ENCODE peak calls at places on chromosomes 13 and 19, in ten cellular contexts. A, N, Q, L, M, F, T, D, O and J are unnamed samples.

GRCh38 chr13:32228330-32229041 is 86.7 kb downstream of the ZAR1L start:
- DNase-seq in A (peak), N (no peak), Q (no peak), L (no peak), M (peak), F (no peak), T (no peak), D (peak), O (no peak), J (no peak)

GRCh38 chr13:21289475-21289874 is 113.0 kb downstream of the MRPL57 start:
- DNase-seq in A (no peak), N (no peak), Q (no peak), L (no peak), M (no peak), F (no peak), T (no peak), D (no peak), O (no peak), J (no peak)

GRCh38 chr19:8503506-8503905 is 1.1 kb upstream of the PRAM1 start:
- DNase-seq in A (no peak), N (no peak), Q (no peak), L (no peak), M (no peak), F (no peak), T (no peak), D (no peak), O (no peak), J (no peak)

GRCh38 chr13:97976551-97977375 is 23.3 kb downstream of the IPO5 start:
- DNase-seq in A (no peak), N (no peak), Q (no peak), L (peak), M (no peak), F (peak), T (peak), D (no peak), O (no peak), J (no peak)

GRCh38 chr13:32176696-32177095 is 138.5 kb downstream of the ZAR1L start:
- DNase-seq in A (no peak), N (no peak), Q (no peak), L (no peak), M (no peak), F (no peak), T (no peak), D (no peak), O (no peak), J (no peak)

GRCh38 chr19:13128583-13128982 is 10.5 kb downstream of the NACC1 start:
- DNase-seq in A (no peak), N (no peak), Q (no peak), L (no peak), M (no peak), F (no peak), T (no peak), D (no peak), O (no peak), J (no peak)

GRCh38 chr13:43363156-43363918 is 340.0 kb downstream of the DNAJC15 start:
- DNase-seq in A (peak), N (no peak), Q (no peak), L (no peak), M (peak), F (no peak), T (no peak), D (peak), O (no peak), J (no peak)

GRCh38 chr19:12872941-12873890 is 8.0 kb downstream of the DNASE2 start:
- DNase-seq in A (peak), N (no peak), Q (no peak), L (no peak), M (peak), F (peak), T (peak), D (peak), O (no peak), J (peak)

GRCh38 chr13:73335226-73335625 is 276.4 kb downstream of the KLF5 start:
- DNase-seq in A (peak), N (no peak), Q (no peak), L (no peak), M (peak), F (no peak), T (no peak), D (peak), O (peak), J (no peak)

GRCh38 chr13:53206455-53206854 is 177.8 kb downstream of the OLFM4 start:
- DNase-seq in A (peak), N (peak), Q (no peak), L (no peak), M (no peak), F (peak), T (no peak), D (no peak), O (peak), J (no peak)
- TF ChIP-seq CTCF in A (peak), N (peak), Q (no peak), L (peak), M (peak), F (peak), T (no peak), D (peak), O (no peak), J (no peak)

GRCh38 chr13:109790951-109791605 is 4.7 kb upstream of the IRS2 start:
- DNase-seq in A (peak), N (peak), Q (no peak), L (no peak), M (peak), F (peak), T (no peak), D (peak), O (no peak), J (no peak)
- TF ChIP-seq CTCF in A (peak), N (peak), Q (no peak), L (peak), M (peak), F (peak), T (peak), D (peak), O (peak), J (no peak)

DNA sequence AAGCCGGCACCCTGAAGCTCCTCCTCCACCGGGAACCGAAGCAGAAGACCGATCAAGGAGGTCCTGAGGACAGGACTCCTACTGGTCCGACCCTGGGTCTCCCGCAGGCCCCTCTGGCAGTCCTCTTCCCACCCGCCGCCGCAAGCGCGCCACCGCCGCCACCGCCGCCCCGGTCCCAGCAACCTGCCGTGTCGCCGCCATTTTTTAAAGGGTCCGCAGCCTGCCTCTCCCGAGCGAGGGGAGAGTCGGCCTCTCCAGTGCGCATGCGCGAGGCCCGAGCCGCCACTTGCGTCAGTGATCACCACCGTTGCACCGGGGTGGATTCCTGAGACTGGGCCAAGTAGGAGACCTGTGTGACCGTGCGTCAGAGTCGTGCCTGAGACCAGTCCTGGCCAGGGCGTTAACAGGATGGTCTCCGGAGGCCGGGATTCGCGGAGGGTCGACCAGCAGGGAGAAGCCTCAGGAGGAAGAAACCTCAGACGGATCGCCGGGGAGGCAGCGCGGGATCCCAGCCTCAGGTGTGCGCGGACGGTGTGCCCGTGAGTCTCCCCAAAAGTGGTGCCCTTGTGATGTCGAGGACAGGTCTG is 51.6 kb downstream of the ZNF146 start:
- DNase-seq in A (no peak), N (no peak), Q (no peak), L (no peak), M (peak), F (no peak), T (no peak), D (no peak), O (no peak), J (no peak)
- TF ChIP-seq CTCF in A (no peak), N (no peak), Q (no peak), L (no peak), M (no peak), F (no peak), T (no peak), D (no peak), O (no peak), J (no peak)

DNA sequence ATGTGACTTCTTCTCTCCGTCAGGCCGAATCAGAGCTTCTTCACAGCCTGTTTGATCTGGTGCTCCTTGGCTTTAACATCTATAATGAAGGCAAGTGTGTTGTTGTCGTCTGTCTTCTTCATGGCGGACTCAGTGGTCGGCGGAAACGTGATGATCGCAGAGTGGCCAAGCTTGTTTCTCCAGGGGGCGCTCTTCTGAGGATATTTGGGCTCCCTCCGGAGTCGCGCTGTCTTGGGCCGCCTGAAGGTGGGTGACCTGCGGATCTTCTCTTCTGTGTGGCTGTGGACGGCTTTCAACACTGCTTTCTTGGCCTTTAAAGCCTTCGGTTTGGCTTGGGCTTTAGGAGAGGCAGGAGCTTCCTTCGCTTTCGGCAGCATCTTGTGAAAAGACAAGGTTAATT is 9.8 kb downstream of the TPRX1 start:
- DNase-seq in A (no peak), N (no peak), Q (no peak), L (no peak), M (no peak), F (no peak), T (no peak), D (no peak), O (no peak), J (no peak)
- TF ChIP-seq CTCF in A (peak), N (no peak), Q (no peak), L (no peak), M (no peak), F (peak), T (no peak), D (no peak), O (peak), J (no peak)

GRCh38 chr19:45467456-45468158 is at the start of gene FOSB:
- DNase-seq in A (peak), N (peak), Q (peak), L (peak), M (peak), F (peak), T (peak), D (peak), O (peak), J (peak)
- TF ChIP-seq CTCF in A (no peak), N (peak), Q (no peak), L (peak), M (peak), F (no peak), T (no peak), D (no peak), O (no peak), J (no peak)

DNA sequence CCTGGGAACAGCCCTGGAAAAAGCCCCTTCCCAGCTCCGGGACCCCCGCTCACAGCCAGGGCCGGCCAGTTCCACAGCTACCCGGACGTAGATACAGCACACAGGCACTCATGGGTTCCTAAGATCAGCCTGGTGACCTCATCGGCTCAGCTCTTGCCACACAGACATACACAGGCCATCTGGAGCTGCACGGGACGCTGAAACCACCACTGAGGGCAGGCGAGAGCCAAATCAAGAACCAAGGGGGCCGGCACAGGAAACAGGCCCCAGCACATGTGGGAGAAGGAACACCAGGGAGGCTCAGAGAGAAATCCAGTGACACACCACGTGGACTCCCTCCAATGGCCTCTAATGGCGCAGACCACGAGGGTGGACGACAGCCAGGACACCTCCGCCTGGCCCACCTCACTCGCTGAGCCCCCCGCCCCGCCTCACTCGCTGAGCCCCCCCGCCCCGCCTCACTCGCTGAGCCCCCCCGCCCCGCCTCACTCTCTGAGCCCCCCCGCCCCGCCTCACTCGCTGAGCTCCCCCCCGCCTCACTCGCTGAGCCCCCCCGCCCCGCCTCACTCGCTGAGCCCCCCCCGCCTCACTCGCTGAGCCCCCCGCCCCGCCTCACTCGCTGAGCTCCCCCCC is 69.7 kb upstream of the C13orf46 start:
- DNase-seq in A (peak), N (no peak), Q (peak), L (no peak), M (peak), F (peak), T (peak), D (peak), O (peak), J (peak)
- TF ChIP-seq CTCF in A (peak), N (peak), Q (no peak), L (no peak), M (peak), F (peak), T (peak), D (peak), O (peak), J (no peak)

DNA sequence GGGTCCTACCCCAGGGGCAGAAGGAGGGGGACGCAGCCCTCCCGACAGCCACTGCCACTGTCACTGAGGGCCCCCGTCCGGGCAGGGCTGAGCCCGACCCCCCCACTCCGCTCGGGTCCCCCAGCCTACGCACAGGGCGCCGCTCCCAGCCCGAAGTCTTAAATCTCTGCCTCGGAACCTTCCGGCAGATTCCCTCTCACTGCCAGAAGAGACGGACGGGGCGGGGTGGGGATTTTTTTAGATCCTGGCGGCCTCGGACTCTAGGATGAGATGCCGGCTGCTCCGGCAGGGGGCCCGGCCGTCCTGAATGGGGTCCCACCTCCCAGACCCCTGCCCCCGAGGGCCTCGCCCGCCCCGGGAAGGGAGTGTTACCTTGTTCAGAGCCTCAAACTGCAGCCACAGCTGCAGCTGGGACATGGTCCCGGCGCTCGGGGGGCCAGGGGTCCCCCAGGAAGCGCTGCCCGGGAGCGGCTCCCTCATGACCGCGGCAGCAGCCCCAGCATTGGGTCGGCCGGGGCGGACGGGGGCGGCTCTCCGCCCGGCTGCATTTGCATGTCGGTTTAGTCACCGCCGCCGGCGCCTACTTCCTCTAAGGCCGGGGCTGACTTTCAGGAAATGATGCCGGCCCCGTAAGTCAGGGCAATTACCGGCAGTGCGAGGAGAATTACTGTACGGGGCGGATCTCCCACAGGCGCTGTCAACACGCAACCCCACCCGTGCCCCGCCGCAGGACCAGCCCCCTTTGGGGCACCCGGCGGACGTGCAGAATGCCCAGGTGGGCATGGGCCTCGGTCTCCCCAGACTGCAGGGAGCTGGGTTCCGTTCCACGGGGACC is 28.1 kb downstream of the GPX4 start:
- DNase-seq in A (peak), N (peak), Q (peak), L (no peak), M (peak), F (peak), T (peak), D (peak), O (no peak), J (peak)
- TF ChIP-seq CTCF in A (peak), N (peak), Q (peak), L (no peak), M (no peak), F (no peak), T (no peak), D (peak), O (no peak), J (no peak)

GRCh38 chr13:57635541-57635940 is 4.0 kb downstream of the PCDH17 start:
- DNase-seq in A (no peak), N (no peak), Q (no peak), L (no peak), M (peak), F (no peak), T (no peak), D (no peak), O (no peak), J (no peak)

GRCh38 chr13:57632276-57633140 is 964 bp downstream of the PCDH17 start:
- DNase-seq in A (peak), N (peak), Q (peak), L (peak), M (peak), F (no peak), T (peak), D (no peak), O (no peak), J (peak)

GRCh38 chr13:57633141-57633949 is 1.8 kb downstream of the PCDH17 start:
- DNase-seq in A (peak), N (peak), Q (peak), L (peak), M (peak), F (no peak), T (peak), D (no peak), O (no peak), J (no peak)

GRCh38 chr13:57634829-57635165 is 3.3 kb downstream of the PCDH17 start:
- DNase-seq in A (no peak), N (no peak), Q (no peak), L (no peak), M (no peak), F (no peak), T (peak), D (no peak), O (no peak), J (no peak)

GRCh38 chr13:57633950-57634828 is 2.6 kb downstream of the PCDH17 start:
- DNase-seq in A (no peak), N (no peak), Q (peak), L (peak), M (peak), F (no peak), T (no peak), D (no peak), O (no peak), J (no peak)
- TF ChIP-seq CTCF in A (no peak), N (no peak), Q (no peak), L (peak), M (peak), F (no peak), T (no peak), D (no peak), O (no peak), J (no peak)

DNA sequence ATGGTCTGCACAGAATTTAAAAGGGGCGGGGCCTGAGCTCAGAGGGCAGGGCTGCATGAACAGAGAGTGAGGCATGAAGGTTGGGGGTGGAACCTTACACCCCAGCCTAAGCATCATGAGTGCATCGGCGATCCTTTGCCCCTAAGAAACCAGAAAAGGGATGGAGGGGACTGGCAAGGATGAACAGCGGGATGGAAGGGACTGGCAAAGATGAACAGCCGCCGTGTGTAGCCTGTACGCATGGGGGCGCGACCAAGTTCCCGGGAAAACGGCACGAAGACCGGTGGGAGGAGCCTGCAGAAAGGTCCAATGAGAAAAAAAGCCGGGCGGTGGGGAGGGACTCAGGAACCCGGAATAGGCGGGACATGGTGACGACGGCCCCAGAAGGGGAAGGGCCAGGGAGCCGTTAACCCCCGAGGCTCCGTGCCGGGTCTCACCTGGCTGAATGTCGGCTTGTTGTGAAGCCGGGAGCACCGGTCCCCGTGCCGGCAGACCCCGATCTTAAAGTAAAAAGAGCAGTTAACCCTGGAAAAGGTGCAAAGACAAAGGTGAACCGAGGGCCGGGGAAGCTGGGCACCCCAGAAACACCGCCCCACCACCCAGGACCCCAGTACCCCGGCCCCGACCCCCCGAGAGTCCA is 410 bp downstream of the U2AF1L4 start:
- DNase-seq in A (peak), N (peak), Q (peak), L (peak), M (peak), F (peak), T (peak), D (peak), O (peak), J (peak)
- TF ChIP-seq CTCF in A (peak), N (peak), Q (no peak), L (peak), M (peak), F (peak), T (peak), D (peak), O (peak), J (no peak)

GRCh38 chr19:41235480-41235879 is 16.5 kb downstream of the AXL start:
- DNase-seq in A (no peak), N (no peak), Q (no peak), L (no peak), M (no peak), F (no peak), T (no peak), D (no peak), O (no peak), J (no peak)

GRCh38 chr19:41232686-41233085 is 13.7 kb downstream of the AXL start:
- DNase-seq in A (no peak), N (no peak), Q (no peak), L (no peak), M (no peak), F (no peak), T (no peak), D (no peak), O (no peak), J (no peak)

GRCh38 chr19:41233748-41234240 is 14.8 kb downstream of the AXL start:
- DNase-seq in A (no peak), N (no peak), Q (no peak), L (no peak), M (no peak), F (no peak), T (no peak), D (no peak), O (no peak), J (no peak)

GRCh38 chr19:41238244-41238643 is 19.2 kb downstream of the AXL start:
- DNase-seq in A (no peak), N (no peak), Q (no peak), L (no peak), M (no peak), F (no peak), T (no peak), D (no peak), O (no peak), J (no peak)

GRCh38 chr19:41234512-41235208 is 15.6 kb downstream of the AXL start:
- DNase-seq in A (no peak), N (no peak), Q (no peak), L (no peak), M (no peak), F (no peak), T (no peak), D (no peak), O (no peak), J (no peak)
- TF ChIP-seq CTCF in A (no peak), N (no peak), Q (no peak), L (no peak), M (no peak), F (no peak), T (no peak), D (no peak), O (no peak), J (no peak)